ENCODE peak calls at places on chromosomes 2 and 18, in five cellular contexts. I is PC-3, D is Karpas-422, Z is fibroblast of lung, V is SK-N-SH. M is an unnamed sample.

GRCh38 chr2:240881913-240882312 is 13.3 kb downstream of the AGXT start:
- DNase-seq in Z (no peak), I (no peak), D (no peak), V (no peak), M (no peak)

GRCh38 chr2:71235930-71236587 is 9.2 kb upstream of the PAIP2B start:
- DNase-seq in D (no peak), I (no peak), Z (no peak), V (no peak), M (no peak)

GRCh38 chr2:82740527-82740926 is 1718.6 kb downstream of the SUCLG1 start:
- DNase-seq in I (no peak), V (no peak), D (no peak), Z (no peak), M (no peak)

GRCh38 chr2:183505911-183506310 is 381.7 kb downstream of the NUP35 start:
- DNase-seq in V (no peak), Z (no peak), I (no peak), D (peak; percentile 42), M (no peak)

GRCh38 chr2:203359450-203359849 is 31.3 kb downstream of the ABI2 start:
- DNase-seq in Z (no peak), V (no peak), I (no peak), D (no peak), M (no peak)

GRCh38 chr18:29076645-29077044 is 899.7 kb upstream of the CDH2 start:
- DNase-seq in Z (no peak), I (no peak), V (no peak), D (no peak), M (no peak)

GRCh38 chr2:167697194-167697593 is 550.2 kb downstream of the STK39 start:
- DNase-seq in Z (no peak), I (no peak), V (no peak), D (no peak), M (no peak)

GRCh38 chr2:128276878-128277675 is 41.6 kb downstream of the HS6ST1 start:
- DNase-seq in V (no peak), D (no peak), I (no peak), Z (no peak), M (no peak)

GRCh38 chr2:47198985-47199451 is 43.9 kb upstream of the STPG4 start:
- DNase-seq in I (peak; percentile 96), D (no peak), V (no peak), Z (peak; percentile 96), M (peak; percentile 85)

GRCh38 chr2:63590621-63591408 is 2.1 kb downstream of the MDH1 start:
- DNase-seq in I (no peak), Z (peak; percentile 62), V (no peak), D (peak; percentile 94), M (no peak)

GRCh38 chr2:26887142-26887541 is 39.2 kb downstream of the DPYSL5 start:
- DNase-seq in V (no peak), D (peak; percentile 72), I (no peak), Z (no peak), M (no peak)

GRCh38 chr2:18311413-18311812 is 249.0 kb downstream of the RDH14 start:
- DNase-seq in D (no peak), I (peak; percentile 73), Z (peak; percentile 55), V (no peak), M (peak; percentile 54)

GRCh38 chr2:106316937-106317336 is 122.8 kb upstream of the UXS1 start:
- DNase-seq in Z (no peak), D (no peak), V (no peak), I (no peak), M (no peak)

GRCh38 chr2:100411841-100412292 is 5.6 kb downstream of the CHST10 start:
- DNase-seq in V (no peak), I (no peak), Z (no peak), D (no peak), M (no peak)

GRCh38 chr2:1586946-1587840 is 157.1 kb downstream of the PXDN start:
- DNase-seq in V (no peak), I (peak; percentile 58), D (no peak), Z (no peak), M (no peak)

GRCh38 chr2:156435725-156436476 is at the start of gene GPD2:
- DNase-seq in Z (peak; percentile 88), I (peak; percentile 91), D (no peak), V (peak; percentile 91), M (peak; percentile 95)

GRCh38 chr2:144943293-144943941 is 423.5 kb upstream of the ZEB2 start:
- DNase-seq in I (no peak), Z (no peak), V (no peak), D (no peak), M (peak; percentile 5)

GRCh38 chr2:55420901-55421300 is 1.2 kb upstream of the CCDC88A start:
- DNase-seq in D (peak; percentile 75), I (no peak), V (no peak), Z (no peak), M (no peak)

GRCh38 chr2:55425449-55425848 is 5.8 kb upstream of the CCDC88A start:
- DNase-seq in Z (peak; percentile 96), I (peak; percentile 86), V (no peak), D (no peak), M (peak; percentile 85)

GRCh38 chr2:55421326-55421725 is 1.7 kb upstream of the CCDC88A start:
- DNase-seq in I (no peak), V (no peak), Z (no peak), D (no peak), M (no peak)

GRCh38 chr2:55423303-55423702 is 3.6 kb upstream of the CCDC88A start:
- DNase-seq in D (no peak), Z (no peak), I (no peak), V (no peak), M (no peak)

GRCh38 chr2:55422876-55423275 is 3.2 kb upstream of the CCDC88A start:
- DNase-seq in I (no peak), D (no peak), V (no peak), Z (no peak), M (no peak)
- H3K4me1 ChIP-seq in I (peaks cover 27% of the 10 kb centered on the region), D (peaks cover 16% of the 10 kb centered on the region), V (peaks cover 5% of the 10 kb centered on the region), Z (peaks cover 4% of the 10 kb centered on the region), M (peaks cover 20% of the 10 kb centered on the region)

DNA sequence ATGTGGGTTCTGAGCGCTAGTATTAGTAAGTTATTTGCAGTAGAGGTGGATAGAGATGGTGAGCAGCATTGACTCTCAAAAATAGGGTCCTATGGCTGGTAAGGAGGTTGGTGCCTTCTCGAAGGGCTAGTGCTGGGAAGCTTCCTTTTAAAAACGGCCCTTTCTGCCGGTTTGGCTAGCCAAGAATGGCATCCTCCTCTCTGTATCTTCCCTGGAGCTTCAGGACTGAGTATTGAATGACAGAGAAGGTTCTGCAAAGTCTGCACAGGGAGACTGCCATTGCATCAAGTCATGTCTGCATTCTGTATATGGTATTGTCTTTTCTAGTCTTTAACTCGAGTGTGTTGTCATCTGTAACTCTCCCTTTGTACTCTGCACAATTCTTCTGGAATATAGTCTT is 1.0 kb downstream of the LDLRAD4 start:
- DNase-seq in V (no peak), I (no peak), D (peak; percentile 37), Z (no peak), M (no peak)
- H3K9ac ChIP-seq in V (no peak overlapping the region), I (no peak overlapping the region), D (no peak overlapping the region), Z (no peak overlapping the region), M (no peak overlapping the region)

GRCh38 chr2:118634876-118635275 is 212.6 kb downstream of the EN1 start:
- DNase-seq in Z (no peak), I (no peak), D (no peak), V (no peak), M (no peak)

GRCh38 chr2:118632921-118633320 is 214.5 kb downstream of the EN1 start:
- DNase-seq in I (no peak), V (no peak), D (no peak), Z (no peak), M (no peak)

GRCh38 chr2:118638453-118638852 is 209.0 kb downstream of the EN1 start:
- DNase-seq in I (no peak), V (no peak), Z (no peak), D (peak; percentile 46), M (no peak)

GRCh38 chr2:118635891-118636290 is 211.6 kb downstream of the EN1 start:
- DNase-seq in D (no peak), I (no peak), Z (no peak), V (no peak), M (no peak)

GRCh38 chr2:118633371-118633770 is 214.1 kb downstream of the EN1 start:
- DNase-seq in V (no peak), Z (no peak), I (no peak), D (no peak), M (no peak)
- H3K4me1 ChIP-seq in V (no peaks in the 10 kb centered on the region), Z (no peaks in the 10 kb centered on the region), I (no peaks in the 10 kb centered on the region), D (no peaks in the 10 kb centered on the region), M (no peaks in the 10 kb centered on the region)

DNA sequence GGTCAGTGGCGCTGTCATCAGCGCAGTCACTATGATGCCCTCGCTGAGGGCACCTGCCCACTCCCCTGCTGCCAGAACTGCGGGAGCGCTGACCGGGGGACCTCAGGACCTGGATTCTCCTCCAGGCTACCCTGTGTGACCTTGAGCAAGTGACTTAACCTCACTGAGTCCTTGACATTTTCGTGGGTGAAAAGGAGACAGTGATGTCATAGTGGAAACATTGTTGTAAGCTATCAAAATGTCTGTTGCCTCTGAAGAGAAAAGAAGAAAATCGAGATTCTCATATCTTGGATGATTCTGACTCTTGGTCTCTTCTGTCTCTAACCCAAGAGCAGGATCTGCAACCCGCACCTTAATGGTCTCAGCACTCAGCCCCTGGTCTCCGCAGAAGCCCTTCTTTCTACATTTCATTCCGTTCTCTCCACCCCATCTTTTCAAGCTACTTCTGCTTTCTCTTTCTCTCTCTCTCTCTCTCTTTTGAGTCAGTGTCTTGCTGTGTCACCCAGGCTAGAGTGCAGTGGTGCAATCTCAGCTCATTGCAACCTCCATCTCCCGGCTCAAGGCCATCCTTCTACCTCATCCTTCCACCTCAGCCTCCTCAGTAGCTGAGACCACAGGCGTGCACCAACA is 987 bp upstream of the TUBA4A start:
- DNase-seq in Z (no peak), D (peak; percentile 58), I (no peak), V (no peak), M (no peak)
- H3K9ac ChIP-seq in Z (no peak overlapping the region), D (peak overlapping the region; percentile 83), I (no peak overlapping the region), V (no peak overlapping the region), M (peak overlapping the region; percentile 61)

GRCh38 chr2:6915399-6915798 is 1.8 kb upstream of the RNF144A start:
- DNase-seq in I (no peak), D (no peak), Z (no peak), V (no peak), M (no peak)

GRCh38 chr2:6917071-6917760 is at the start of gene RNF144A:
- DNase-seq in D (peak; percentile 81), Z (peak; percentile 16), I (peak; percentile 61), V (peak; percentile 99), M (peak; percentile 86)

GRCh38 chr2:6917761-6918421 is 679 bp downstream of the RNF144A start:
- DNase-seq in I (no peak), D (no peak), V (no peak), Z (no peak), M (peak; percentile 35)

GRCh38 chr2:6916224-6916623 is 988 bp upstream of the RNF144A start:
- DNase-seq in D (no peak), I (no peak), Z (no peak), V (no peak), M (no peak)

DNA sequence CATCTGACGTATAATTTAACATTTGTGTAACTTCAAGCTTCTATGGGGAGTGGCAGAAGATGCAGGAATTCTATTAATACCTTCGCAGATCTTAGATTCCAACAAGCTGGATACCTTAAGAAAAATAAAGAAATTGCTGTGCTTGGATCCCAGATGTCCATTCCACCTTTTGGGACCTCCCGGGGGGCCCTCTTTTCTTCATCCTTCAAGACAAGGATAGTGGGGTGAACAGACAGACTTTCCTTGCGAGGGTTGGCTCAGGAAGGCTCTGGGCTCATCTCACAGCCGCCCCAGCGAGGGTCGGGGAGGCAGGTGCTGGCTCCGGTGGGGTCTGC is 509 bp upstream of the RNF144A start:
- DNase-seq in Z (no peak), I (no peak), V (no peak), D (no peak), M (no peak)
- H3K4me1 ChIP-seq in Z (no peaks in the 10 kb centered on the region), I (peaks cover 47% of the 10 kb centered on the region), V (peaks cover 6% of the 10 kb centered on the region), D (no peaks in the 10 kb centered on the region), M (no peaks in the 10 kb centered on the region)